ENCODE peak calls at places on chromosomes 7 and 10, in six cellular contexts. T is AG10803, B is renal cortical epithelial cell, O is AG08395, H is cardiac muscle cell, J is A172. F is an unnamed sample.

GRCh38 chr10:68666280-68666760 is 54.7 kb upstream of the CCAR1 start:
- DNase-seq in J (peak), B (peak), O (peak), H (no peak), T (peak), F (no peak)

GRCh38 chr10:23358357-23358756 is 13.8 kb upstream of the C10orf67 start:
- DNase-seq in O (no peak), B (no peak), H (peak), J (no peak), T (no peak), F (no peak)

GRCh38 chr7:125847055-125847454 is 917.4 kb upstream of the POT1 start:
- DNase-seq in T (no peak), J (no peak), O (no peak), H (no peak), B (no peak), F (no peak)

GRCh38 chr7:55494951-55495350 is 77.4 kb downstream of the VOPP1 start:
- DNase-seq in O (no peak), H (no peak), T (no peak), B (no peak), J (no peak), F (no peak)

GRCh38 chr7:75916685-75917634 is 2.0 kb downstream of the POR start:
- DNase-seq in B (no peak), O (no peak), J (no peak), H (no peak), T (no peak), F (no peak)

GRCh38 chr10:929965-930364 is 1.5 kb downstream of the LARP4B start:
- DNase-seq in B (no peak), J (no peak), T (no peak), H (no peak), O (no peak), F (no peak)

GRCh38 chr10:33064706-33065105 is 106.7 kb upstream of the ITGB1 start:
- DNase-seq in T (peak), J (no peak), O (no peak), B (no peak), H (no peak), F (no peak)

GRCh38 chr7:512541-513311 is 6.9 kb downstream of the PDGFA start:
- DNase-seq in O (no peak), H (peak), J (peak), T (no peak), B (no peak), F (no peak)

GRCh38 chr10:22345301-22346086 is at the start of gene SPAG6:
- DNase-seq in J (no peak), H (no peak), B (no peak), O (no peak), T (no peak), F (no peak)

GRCh38 chr7:17369686-17370426 is 71.4 kb downstream of the AHR start:
- DNase-seq in B (peak), H (no peak), J (peak), O (peak), T (peak), F (peak)